ENCODE peak calls at places on chromosomes 7 and 10, in eight cellular contexts. K, V, E, Y, I, U, B and Z are unnamed samples.

GRCh38 chr10:47404937-47405336 is 20.8 kb upstream of the ZNF488 start:
- DNase-seq in K (no peak), V (no peak), E (no peak), Y (no peak), I (no peak), U (no peak), B (no peak), Z (no peak)

GRCh38 chr7:101974365-101974764 is 156.9 kb downstream of the CUX1 start:
- DNase-seq in K (no peak), V (no peak), E (no peak), Y (no peak), I (no peak), U (no peak), B (no peak), Z (no peak)

GRCh38 chr10:89475567-89475966 is 59.8 kb downstream of the SLC16A12 start:
- DNase-seq in K (no peak), V (no peak), E (no peak), Y (no peak), I (no peak), U (no peak), B (no peak), Z (no peak)

GRCh38 chr7:134941947-134942346 is 44.4 kb upstream of the AGBL3 start:
- DNase-seq in K (no peak), V (no peak), E (no peak), Y (no peak), I (no peak), U (no peak), B (no peak), Z (no peak)

GRCh38 chr10:929965-930364 is 1.5 kb downstream of the LARP4B start:
- DNase-seq in K (no peak), V (peak; percentile 35), E (peak; percentile 39), Y (no peak), I (no peak), U (no peak), B (no peak), Z (no peak)

GRCh38 chr7:77383333-77383740 is 32.8 kb downstream of the GSAP start:
- DNase-seq in K (no peak), V (no peak), E (no peak), Y (no peak), I (no peak), U (no peak), B (no peak), Z (no peak)

GRCh38 chr10:123526356-123527079 is 139.6 kb upstream of the GPR26 start:
- DNase-seq in K (no peak), V (no peak), E (peak; percentile 31), Y (no peak), I (no peak), U (no peak), B (no peak), Z (no peak)

GRCh38 chr10:113158183-113158582 is 208.1 kb downstream of the TCF7L2 start:
- DNase-seq in K (no peak), V (no peak), E (no peak), Y (no peak), I (no peak), U (no peak), B (no peak), Z (no peak)

GRCh38 chr7:67878808-67879207 is 882.2 kb downstream of the TYW1 start:
- DNase-seq in K (no peak), V (no peak), E (no peak), Y (no peak), I (no peak), U (no peak), B (no peak), Z (no peak)

GRCh38 chr7:604038-604883 is 84.6 kb upstream of the PDGFA start:
- DNase-seq in K (no peak), V (peak; percentile 82), E (peak; percentile 79), Y (peak; percentile 88), I (peak; percentile 100), U (no peak), B (no peak), Z (no peak)

GRCh38 chr7:80611779-80612178 is 26.7 kb upstream of the CD36 start:
- DNase-seq in K (no peak), V (no peak), E (peak; percentile 47), Y (no peak), I (no peak), U (no peak), B (peak; percentile 87), Z (no peak)

GRCh38 chr10:10873289-10873688 is 144.4 kb upstream of the CELF2 start:
- DNase-seq in K (no peak), V (no peak), E (no peak), Y (no peak), I (no peak), U (no peak), B (no peak), Z (no peak)

GRCh38 chr7:100825760-100826545 is 1.4 kb downstream of the EPHB4 start:
- DNase-seq in K (no peak), V (no peak), E (no peak), Y (no peak), I (no peak), U (no peak), B (peak; percentile 24), Z (no peak)

GRCh38 chr10:48632166-48632565 is 27.3 kb upstream of the ARHGAP22 start:
- DNase-seq in K (no peak), V (no peak), E (no peak), Y (no peak), I (no peak), U (no peak), B (no peak), Z (no peak)

GRCh38 chr7:151231964-151232271 is 365 bp upstream of the CHPF2 start:
- DNase-seq in K (no peak), V (no peak), E (no peak), Y (no peak), I (no peak), U (no peak), B (no peak), Z (no peak)

GRCh38 chr10:131553581-131553980 is 242.1 kb upstream of the TCERG1L start:
- DNase-seq in K (no peak), V (no peak), E (no peak), Y (no peak), I (no peak), U (no peak), B (no peak), Z (no peak)

GRCh38 chr10:70093335-70093944 is 39.2 kb downstream of the AIFM2 start:
- DNase-seq in K (no peak), V (no peak), E (no peak), Y (no peak), I (no peak), U (no peak), B (no peak), Z (no peak)

GRCh38 chr7:44321796-44322195 is 3.6 kb downstream of the CAMK2B start:
- DNase-seq in K (no peak), V (no peak), E (no peak), Y (no peak), I (no peak), U (no peak), B (no peak), Z (no peak)

GRCh38 chr7:83162402-83163256 is at the start of gene PCLO:
- DNase-seq in K (peak; percentile 82), V (peak; percentile 2), E (peak; percentile 88), Y (no peak), I (peak; percentile 57), U (peak; percentile 75), B (peak; percentile 93), Z (peak; percentile 96)

GRCh38 chr10:82934947-82935346 is 1060.0 kb downstream of the NRG3 start:
- DNase-seq in K (no peak), V (no peak), E (no peak), Y (no peak), I (no peak), U (no peak), B (no peak), Z (no peak)